ENCODE peak calls at places on chromosome 2, in four cellular contexts. G, D, R and L are unnamed samples.
A peak's percentile ranks its signal among the peaks of the same experiment; 100 is the strongest.

GRCh38 chr2:141519906-141520305 is 610.9 kb downstream of the LRP1B start:
- DNase-seq in G (no peak), D (no peak), R (no peak), L (no peak)

GRCh38 chr2:170813611-170814550 is 2.8 kb upstream of the GAD1 start:
- DNase-seq in G (no peak), D (no peak), R (peak; percentile 44), L (no peak)

GRCh38 chr2:239196474-239197021 is 204.3 kb downstream of the HDAC4 start:
- DNase-seq in G (peak; percentile 57), D (no peak), R (no peak), L (no peak)

GRCh38 chr2:70248810-70249438 is 496 bp upstream of the TIA1 start:
- DNase-seq in G (peak; percentile 93), D (no peak), R (no peak), L (peak; percentile 67)

GRCh38 chr2:239727182-239727775 is 297.9 kb downstream of the NDUFA10 start:
- DNase-seq in G (no peak), D (no peak), R (no peak), L (no peak)

GRCh38 chr2:166375205-166375735 is 474 bp downstream of the SCN9A start:
- DNase-seq in G (no peak), D (no peak), R (peak; percentile 30), L (no peak)

GRCh38 chr2:98664323-98664722 is 55.9 kb downstream of the UNC50 start:
- DNase-seq in G (no peak), D (peak; percentile 72), R (no peak), L (no peak)

GRCh38 chr2:242040303-242040655 is 170.8 kb downstream of the RTP5 start:
- DNase-seq in G (peak; percentile 71), D (no peak), R (no peak), L (no peak)

GRCh38 chr2:229780856-229781773 is 66.8 kb upstream of the DNER start:
- DNase-seq in G (no peak), D (peak; percentile 20), R (peak; percentile 77), L (no peak)

GRCh38 chr2:71504611-71505010 is 51.2 kb downstream of the DYSF start:
- DNase-seq in G (peak; percentile 47), D (no peak), R (no peak), L (no peak)

GRCh38 chr2:118459425-118459824 is 371.2 kb downstream of the INSIG2 start:
- DNase-seq in G (no peak), D (no peak), R (no peak), L (no peak)

GRCh38 chr2:38017836-38018235 is 58.1 kb downstream of the CYP1B1 start:
- DNase-seq in G (no peak), D (no peak), R (no peak), L (no peak)

GRCh38 chr2:74927617-74928016 is 30.8 kb upstream of the POLE4 start:
- DNase-seq in G (no peak), D (no peak), R (no peak), L (no peak)

GRCh38 chr2:152588911-152589310 is 128.3 kb downstream of the PRPF40A start:
- DNase-seq in G (no peak), D (no peak), R (no peak), L (no peak)
- H3K4me1 ChIP-seq in G (peaks cover under 1% of the 10 kb centered on the region), D (no peaks in the 10 kb centered on the region), R (peaks cover 12% of the 10 kb centered on the region), L (peaks cover 18% of the 10 kb centered on the region)

DNA sequence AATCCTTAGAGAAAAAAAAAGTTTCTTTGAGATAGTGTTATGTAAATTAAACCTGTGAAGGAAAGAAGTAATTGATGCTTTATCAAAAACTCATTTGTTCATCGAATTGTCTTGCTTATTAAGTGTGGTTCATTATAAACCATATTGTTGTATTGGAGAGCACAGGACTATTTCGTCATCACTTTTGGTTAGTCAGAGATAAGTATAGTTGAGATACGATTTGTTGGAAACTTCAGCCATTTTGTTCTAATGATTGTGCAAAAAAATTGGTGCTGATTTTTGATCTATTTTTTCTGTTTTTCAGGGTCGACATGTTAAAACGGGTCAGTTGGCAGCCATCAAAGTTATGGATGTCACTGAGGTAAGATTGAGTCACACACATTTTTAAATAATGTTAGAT is 92.9 kb downstream of the MAP4K4 start:
- DNase-seq in G (no peak), D (no peak), R (no peak), L (no peak)
- H3K4me1 ChIP-seq in G (peaks cover 6% of the 10 kb centered on the region), D (peaks cover 9% of the 10 kb centered on the region), R (peaks cover 20% of the 10 kb centered on the region), L (peaks cover 14% of the 10 kb centered on the region)

DNA sequence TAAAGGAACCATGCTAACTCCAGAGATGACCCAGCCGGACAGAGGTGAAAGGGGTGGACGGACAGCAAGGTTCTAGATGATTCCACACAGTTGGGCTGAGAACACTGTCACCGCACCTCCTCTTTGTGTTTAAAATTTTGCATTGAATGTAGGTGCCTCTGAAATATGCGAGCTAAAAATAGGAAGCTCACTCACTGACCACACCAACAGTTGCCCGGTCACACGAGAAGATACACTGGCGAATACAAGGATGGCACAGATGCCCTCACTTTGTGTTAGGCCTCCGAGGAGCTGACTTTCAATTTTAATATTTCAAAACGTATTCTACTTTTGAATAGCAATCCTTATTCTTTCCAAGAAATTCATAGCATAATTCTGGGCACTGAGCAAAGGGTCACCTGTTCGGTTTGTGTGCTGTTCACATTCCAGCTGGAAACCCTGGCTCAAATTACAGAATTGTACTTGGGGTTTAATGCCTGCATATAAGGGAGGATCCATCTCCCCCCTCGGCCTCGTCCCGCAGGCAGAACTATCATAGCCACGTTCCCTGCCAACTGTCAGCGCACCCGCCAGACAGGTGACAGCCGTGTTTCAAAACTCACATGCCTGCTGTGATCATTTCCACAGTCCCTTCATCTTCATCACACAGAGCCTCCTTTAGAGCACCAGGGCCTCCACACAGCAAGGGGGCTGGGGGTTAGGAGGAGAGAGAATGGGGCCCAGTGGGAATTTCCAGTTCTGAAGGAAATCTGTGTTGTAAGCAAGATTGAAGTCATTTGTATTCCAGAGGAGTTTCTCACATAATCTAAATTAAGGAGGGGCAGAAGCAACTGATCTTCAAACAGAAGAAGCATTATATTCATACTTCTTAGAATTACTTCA is 48.2 kb downstream of the ADI1 start:
- DNase-seq in G (peak; percentile 44), D (no peak), R (no peak), L (no peak)
- H3K4me1 ChIP-seq in G (no peaks in the 10 kb centered on the region), D (no peaks in the 10 kb centered on the region), R (peaks cover 23% of the 10 kb centered on the region), L (peaks cover 27% of the 10 kb centered on the region)

GRCh38 chr2:101306410-101306809 is 2.1 kb downstream of the RNF149 start:
- DNase-seq in G (no peak), D (no peak), R (no peak), L (no peak)

GRCh38 chr2:101307503-101307902 is 998 bp downstream of the RNF149 start:
- DNase-seq in G (no peak), D (no peak), R (no peak), L (no peak)

GRCh38 chr2:101308432-101309210 is at the start of gene RNF149:
- DNase-seq in G (peak; percentile 99), D (peak; percentile 90), R (peak; percentile 86), L (peak; percentile 46)

GRCh38 chr2:101309211-101309700 is 755 bp upstream of the RNF149 start:
- DNase-seq in G (no peak), D (no peak), R (no peak), L (no peak)

GRCh38 chr2:101307950-101308431 is 510 bp downstream of the RNF149 start:
- DNase-seq in G (peak; percentile 92), D (peak; percentile 21), R (no peak), L (no peak)
- H3K4me1 ChIP-seq in G (peaks cover 76% of the 10 kb centered on the region), D (peaks cover 75% of the 10 kb centered on the region), R (peaks cover 12% of the 10 kb centered on the region), L (peaks cover 37% of the 10 kb centered on the region)

GRCh38 chr2:215532844-215533243 is 97.0 kb upstream of the FN1 start:
- DNase-seq in G (no peak), D (no peak), R (peak; percentile 23), L (no peak)

GRCh38 chr2:215528555-215528954 is 92.7 kb upstream of the FN1 start:
- DNase-seq in G (no peak), D (no peak), R (peak; percentile 99), L (peak; percentile 8)

GRCh38 chr2:215530191-215530968 is 94.5 kb upstream of the FN1 start:
- DNase-seq in G (no peak), D (no peak), R (peak; percentile 73), L (no peak)

GRCh38 chr2:215529271-215529670 is 93.4 kb upstream of the FN1 start:
- DNase-seq in G (no peak), D (no peak), R (peak; percentile 81), L (no peak)

GRCh38 chr2:215531284-215531683 is 95.4 kb upstream of the FN1 start:
- DNase-seq in G (no peak), D (no peak), R (peak; percentile 88), L (no peak)
- H3K4me1 ChIP-seq in G (no peaks in the 10 kb centered on the region), D (no peaks in the 10 kb centered on the region), R (peaks cover 14% of the 10 kb centered on the region), L (peaks cover 51% of the 10 kb centered on the region)